ENCODE peak calls at places on chromosomes 11 and 22, in five cellular contexts. O is pancreas, C is esophagus squamous epithelium, I is coronary artery, N is lower lobe of right lung. P is an unnamed sample.

GRCh38 chr11:77037057-77037456 is 2.9 kb downstream of the B3GNT6 start:
- DNase-seq in O (no peak), C (no peak), I (no peak), N (no peak), P (no peak)

GRCh38 chr11:63837027-63837688 is 1.8 kb upstream of the MARK2 start:
- DNase-seq in O (no peak), C (no peak), I (no peak), N (peak), P (peak)

GRCh38 chr11:17921620-17922473 is 91.0 kb downstream of the SERGEF start:
- DNase-seq in O (no peak), C (no peak), I (no peak), N (no peak), P (no peak)

GRCh38 chr11:128783513-128783912 is 83.6 kb downstream of the KCNJ1 start:
- DNase-seq in O (no peak), C (no peak), I (no peak), N (no peak), P (no peak)

GRCh38 chr11:130427049-130427388 is 1.4 kb downstream of the ADAMTS8 start:
- DNase-seq in O (no peak), C (no peak), I (no peak), N (no peak), P (no peak)

GRCh38 chr22:43002198-43002577 is 12.8 kb downstream of the PACSIN2 start:
- DNase-seq in O (no peak), C (no peak), I (no peak), N (no peak), P (no peak)

GRCh38 chr11:88552377-88553029 is 215.0 kb upstream of the CTSC start:
- DNase-seq in O (no peak), C (no peak), I (no peak), N (peak), P (peak)

GRCh38 chr11:47186937-47187681 is 875 bp upstream of the PACSIN3 start:
- DNase-seq in O (peak), C (no peak), I (peak), N (peak), P (peak)

GRCh38 chr11:126712017-126712625 is 288.4 kb downstream of the KIRREL3 start:
- DNase-seq in O (peak), C (no peak), I (no peak), N (no peak), P (no peak)

GRCh38 chr11:15616130-15617105 is 501.7 kb downstream of the INSC start:
- DNase-seq in O (no peak), C (no peak), I (no peak), N (no peak), P (no peak)

GRCh38 chr11:126484266-126484665 is 128.8 kb downstream of the ST3GAL4 start:
- DNase-seq in O (no peak), C (no peak), I (no peak), N (no peak), P (no peak)

GRCh38 chr11:96481204-96481603 is 91.4 kb downstream of the JRKL start:
- DNase-seq in O (no peak), C (no peak), I (no peak), N (no peak), P (no peak)

GRCh38 chr11:18700375-18700774 is 1.8 kb downstream of the TMEM86A start:
- DNase-seq in O (no peak), C (no peak), I (no peak), N (no peak), P (no peak)

GRCh38 chr11:1112351-1113191 is 37.9 kb downstream of the MUC2 start:
- DNase-seq in O (no peak), C (no peak), I (peak), N (peak), P (peak)

GRCh38 chr11:68839953-68840641 is 1.6 kb downstream of the CPT1A start:
- DNase-seq in O (no peak), C (no peak), I (no peak), N (no peak), P (no peak)

GRCh38 chr22:26797910-26798309 is 140.5 kb downstream of the MIAT start:
- DNase-seq in O (no peak), C (no peak), I (no peak), N (no peak), P (no peak)

GRCh38 chr11:114192841-114193389 is 103.3 kb upstream of the NNMT start:
- DNase-seq in O (no peak), C (no peak), I (no peak), N (no peak), P (no peak)

GRCh38 chr11:93969925-93970922 is 50.9 kb upstream of the HEPHL1 start:
- DNase-seq in O (no peak), C (no peak), I (no peak), N (no peak), P (no peak)

GRCh38 chr11:116657842-116658825 is 114.7 kb downstream of the BUD13 start:
- DNase-seq in O (no peak), C (no peak), I (peak), N (no peak), P (no peak)

GRCh38 chr11:110355011-110355744 is 58.8 kb upstream of the RDX start:
- DNase-seq in O (no peak), C (no peak), I (no peak), N (no peak), P (peak)

GRCh38 chr11:65479184-65480145 is 19.4 kb upstream of the MALAT1 start:
- DNase-seq in O (no peak), C (no peak), I (peak), N (no peak), P (no peak)

GRCh38 chr22:31332886-31333285 is 13.3 kb downstream of the PATZ1 start:
- DNase-seq in O (no peak), C (no peak), I (no peak), N (no peak), P (no peak)

GRCh38 chr11:22461626-22462025 is 123.4 kb downstream of the SLC17A6 start:
- DNase-seq in O (no peak), C (no peak), I (no peak), N (no peak), P (no peak)

GRCh38 chr11:22460181-22460580 is 122.0 kb downstream of the SLC17A6 start:
- DNase-seq in O (no peak), C (no peak), I (no peak), N (no peak), P (no peak)

GRCh38 chr11:22458141-22458540 is 120.0 kb downstream of the SLC17A6 start:
- DNase-seq in O (no peak), C (no peak), I (no peak), N (no peak), P (no peak)

GRCh38 chr11:22456993-22457748 is 119.0 kb downstream of the SLC17A6 start:
- DNase-seq in O (no peak), C (no peak), I (no peak), N (no peak), P (no peak)

DNA sequence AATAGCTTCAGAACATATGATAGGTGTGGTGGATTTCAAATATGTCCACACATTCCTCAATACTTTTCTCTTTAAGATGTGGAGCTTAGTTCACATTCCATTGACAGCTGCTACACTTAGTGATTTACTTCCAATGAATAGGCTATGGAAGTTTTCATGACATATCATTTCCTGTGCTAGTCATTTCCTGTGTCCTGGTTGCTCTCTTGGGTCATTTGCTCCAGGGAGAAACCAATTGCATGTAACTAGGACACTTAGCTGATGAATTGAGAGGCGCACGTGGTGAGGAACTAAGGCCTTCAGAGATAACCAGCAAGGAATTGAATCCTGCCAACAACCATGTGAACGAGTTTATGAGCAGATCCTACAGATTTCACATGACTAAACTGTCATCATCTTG is 120.9 kb downstream of the SLC17A6 start:
- DNase-seq in O (no peak), C (no peak), I (no peak), N (no peak), P (no peak)
- H3K27ac ChIP-seq in O (no peak), C (no peak), I (no peak), N (no peak), P (no peak)

GRCh38 chr22:47159592-47159991 is 397.1 kb downstream of the TBC1D22A start:
- DNase-seq in O (no peak), C (no peak), I (no peak), N (no peak), P (no peak)
- H3K4me3 ChIP-seq in O (no peak), C (no peak), I (no peak), N (no peak), P (no peak)

GRCh38 chr11:58024601-58025091 is 965 bp downstream of the OR9Q1 start:
- DNase-seq in O (peak), C (no peak), I (no peak), N (peak), P (peak)
- H3K27ac ChIP-seq in O (peak), C (peak), I (peak), N (peak), P (peak)

DNA sequence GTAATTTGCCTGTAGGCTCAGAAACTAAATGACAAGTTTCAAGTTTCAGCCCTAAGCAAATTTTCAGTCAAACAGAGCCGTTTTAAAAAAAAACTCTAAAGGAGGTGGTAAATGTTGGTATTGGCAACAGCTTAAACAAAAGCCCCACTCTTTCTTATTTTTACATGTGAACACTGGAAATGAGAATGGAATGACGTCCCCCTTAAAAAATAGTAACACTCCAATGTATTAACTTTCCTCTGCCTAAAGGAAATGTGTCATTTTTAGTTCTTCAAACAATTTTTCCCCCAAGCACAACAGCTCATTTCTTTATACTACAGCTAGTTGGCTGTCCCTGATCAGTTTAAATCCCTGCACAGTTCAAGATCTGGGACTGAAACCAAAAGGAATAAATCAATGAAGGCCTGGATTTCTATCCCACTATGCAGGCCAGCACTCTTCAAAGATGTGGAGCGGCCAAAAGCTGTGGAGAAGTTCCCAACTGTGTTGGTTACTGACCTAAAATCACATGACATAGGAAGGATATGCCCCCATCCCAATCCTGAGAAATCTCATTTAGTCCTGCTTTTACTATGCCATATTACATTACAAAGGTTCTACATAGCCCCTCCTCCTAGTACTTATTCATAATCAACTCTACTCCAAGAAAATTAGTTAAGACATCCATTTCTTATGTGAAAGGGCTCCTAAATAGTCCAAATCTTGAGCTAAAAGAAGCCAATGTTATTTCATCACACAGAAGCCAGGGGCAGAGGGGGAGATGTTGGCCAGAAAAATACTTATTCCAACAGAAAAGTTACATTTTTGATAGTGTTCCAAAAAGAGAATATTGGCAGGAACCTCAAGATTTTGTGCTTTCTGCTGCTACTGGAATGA is 95.9 kb downstream of the CADM1 start:
- DNase-seq in O (no peak), C (no peak), I (no peak), N (no peak), P (no peak)
- H3K4me3 ChIP-seq in O (no peak), C (no peak), I (no peak), N (no peak), P (no peak)

DNA sequence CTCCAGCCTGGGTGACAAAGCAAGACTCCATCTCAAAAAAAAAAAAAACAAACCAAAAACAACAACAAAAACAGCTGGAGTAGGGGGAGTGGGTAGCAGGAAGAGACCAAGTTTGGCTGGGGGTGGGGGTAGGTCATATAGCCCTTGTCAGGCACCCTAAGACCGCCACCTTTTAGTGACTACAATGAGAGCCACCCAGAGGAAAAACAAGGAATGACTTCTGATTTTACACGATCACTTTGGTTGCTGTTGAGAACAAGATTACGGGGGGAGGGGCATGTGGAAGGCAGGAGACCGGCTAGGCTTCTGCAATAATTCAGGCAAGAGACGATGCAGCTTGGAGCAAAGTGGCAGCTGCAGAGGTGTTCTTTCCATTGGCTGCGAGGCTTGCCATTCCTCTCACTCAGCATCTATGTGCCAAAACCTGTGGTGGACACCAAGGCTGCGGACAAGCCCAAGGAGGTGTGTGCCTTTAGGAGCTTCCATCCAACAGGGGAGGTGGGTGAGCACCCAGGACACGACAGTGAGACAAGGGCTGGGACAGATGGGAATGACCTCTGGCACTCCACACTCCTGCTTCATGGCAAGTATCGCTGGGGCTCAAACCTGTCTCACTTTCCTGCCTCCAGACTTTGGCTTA is 1.7 kb downstream of the RPS19BP1 start:
- DNase-seq in O (peak), C (no peak), I (no peak), N (peak), P (peak)
- H3K27ac ChIP-seq in O (no peak), C (peak), I (no peak), N (no peak), P (no peak)

GRCh38 chr11:75812542-75813040 is 2.4 kb upstream of the UVRAG start:
- DNase-seq in O (no peak), C (no peak), I (no peak), N (no peak), P (no peak)
- H3K4me3 ChIP-seq in O (no peak), C (no peak), I (no peak), N (no peak), P (no peak)

GRCh38 chr11:119179983-119180382 is 5.3 kb upstream of the NHERF4 start:
- DNase-seq in O (peak), C (no peak), I (no peak), N (no peak), P (peak)

GRCh38 chr11:119179342-119179741 is 5.9 kb upstream of the NHERF4 start:
- DNase-seq in O (no peak), C (no peak), I (no peak), N (no peak), P (no peak)

GRCh38 chr11:119181677-119182412 is 3.4 kb upstream of the NHERF4 start:
- DNase-seq in O (peak), C (no peak), I (no peak), N (no peak), P (no peak)

GRCh38 chr11:119178166-119178680 is 7.1 kb upstream of the NHERF4 start:
- DNase-seq in O (no peak), C (no peak), I (no peak), N (no peak), P (no peak)

DNA sequence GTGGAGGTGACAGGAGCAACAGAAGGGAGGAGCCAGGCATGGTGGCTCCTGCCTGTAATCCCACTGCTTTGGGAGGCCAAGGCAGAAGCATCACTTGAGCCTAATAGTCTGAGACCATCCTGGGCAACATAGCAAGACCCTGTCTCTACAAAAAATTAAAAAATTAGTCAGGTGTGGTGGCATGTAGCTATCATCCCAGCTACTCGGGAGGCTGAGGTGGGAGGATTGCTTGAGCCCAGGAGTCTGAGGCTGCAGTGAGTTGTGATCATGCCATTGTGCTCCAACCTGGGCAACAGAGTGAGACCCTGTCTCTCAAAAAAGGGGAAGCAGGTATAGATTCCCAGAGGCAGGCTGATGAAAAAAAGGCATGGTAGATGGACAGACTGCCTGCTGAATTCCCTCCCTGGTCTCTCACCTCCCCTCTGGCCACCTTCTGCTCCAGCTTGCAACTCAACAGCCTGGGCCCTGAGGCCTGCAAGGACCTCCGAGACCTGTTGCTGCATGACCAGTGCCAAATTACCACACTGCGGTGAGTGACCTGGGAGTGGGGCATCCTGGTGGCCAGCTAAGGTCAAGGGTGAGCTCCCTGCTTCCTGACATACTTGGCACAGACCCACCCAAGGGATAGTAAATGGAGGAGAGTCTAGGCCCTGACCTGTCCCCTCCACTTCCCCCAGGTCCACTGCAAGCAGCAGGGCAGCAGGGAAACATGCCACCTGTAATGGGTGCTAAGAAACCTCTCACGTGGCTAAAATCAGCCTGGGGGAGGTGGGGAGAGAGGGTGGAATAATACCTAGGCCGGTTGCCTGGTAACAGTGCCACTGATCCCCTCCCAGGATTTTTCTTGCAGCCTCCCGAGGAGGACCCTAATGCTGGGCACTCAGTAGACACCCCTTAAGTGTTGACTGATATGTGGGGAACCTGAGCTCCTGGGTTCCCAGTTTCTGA is 4.3 kb upstream of the NHERF4 start:
- DNase-seq in O (no peak), C (no peak), I (no peak), N (no peak), P (no peak)
- H3K27ac ChIP-seq in O (no peak), C (no peak), I (no peak), N (no peak), P (no peak)

GRCh38 chr11:59678813-59679165 is 10.0 kb upstream of the PATL1 start:
- DNase-seq in O (no peak), C (no peak), I (no peak), N (no peak), P (no peak)

GRCh38 chr11:59680287-59681154 is 11.7 kb upstream of the PATL1 start:
- DNase-seq in O (peak), C (no peak), I (no peak), N (peak), P (peak)

GRCh38 chr11:59676205-59676604 is 7.4 kb upstream of the PATL1 start:
- DNase-seq in O (no peak), C (no peak), I (no peak), N (no peak), P (no peak)

GRCh38 chr11:59679347-59679746 is 10.5 kb upstream of the PATL1 start:
- DNase-seq in O (no peak), C (no peak), I (no peak), N (no peak), P (no peak)

DNA sequence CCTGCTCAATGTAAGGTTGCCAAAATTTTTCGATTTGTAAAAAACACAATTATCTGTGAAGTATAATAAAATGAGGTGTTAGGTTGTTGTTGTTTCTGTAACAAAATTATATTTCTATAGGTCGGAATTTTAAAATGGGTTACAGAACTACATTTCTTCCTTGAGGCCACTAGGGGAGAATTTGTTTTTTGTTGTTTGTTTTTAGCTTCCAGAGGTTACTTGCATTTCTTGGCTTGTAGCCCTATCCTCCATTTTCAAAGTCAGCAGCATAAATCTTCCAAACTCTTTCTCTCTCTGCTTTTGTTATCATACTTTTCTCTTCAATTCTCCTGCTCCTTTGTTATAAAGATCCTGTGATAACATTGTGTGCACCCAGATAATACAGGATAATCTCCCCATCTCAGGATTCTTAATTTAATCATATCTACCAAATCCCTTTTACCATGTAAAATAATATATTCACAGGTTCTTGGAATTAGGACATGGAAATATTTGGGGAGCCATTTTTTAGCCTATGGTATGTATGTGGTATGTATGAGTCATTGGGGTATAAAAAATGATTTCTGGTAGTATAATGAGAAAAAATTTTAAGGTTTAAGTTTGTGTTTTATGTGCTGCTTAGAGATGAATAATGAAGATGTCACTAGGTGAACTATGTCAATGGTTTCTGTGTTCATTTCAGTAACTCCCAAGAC is 9.4 kb upstream of the PATL1 start:
- DNase-seq in O (no peak), C (no peak), I (no peak), N (no peak), P (no peak)
- H3K4me3 ChIP-seq in O (no peak), C (no peak), I (no peak), N (no peak), P (no peak)

P was measured in right lobe of liver.